ENCODE peak calls at places on chromosomes 4 and X, in ten cellular contexts. One of them, this sample, is unnamed. For H3K9me3, the result is how much of the 10 kb centered on the place peaks cover.

GRCh38 chrX:1481636-1482529 is 29.2 kb upstream of the ASMTL start:
- DNase-seq in stomach: peak
- DNase-seq in breast epithelium: no peak
- DNase-seq in tibial artery: peak
- DNase-seq in heart left ventricle: peak
- DNase-seq in tibial nerve: peak
- DNase-seq in neural progenitor cell: peak
- DNase-seq in A673: peak
- DNase-seq in pancreas: peak
- DNase-seq in body of pancreas: peak
- DNase-seq in this sample: peak

GRCh38 chrX:8632949-8633348 is 99.0 kb downstream of the ANOS1 start:
- DNase-seq in body of pancreas: no peak
- DNase-seq in tibial nerve: no peak
- DNase-seq in A673: peak
- DNase-seq in breast epithelium: no peak
- DNase-seq in heart left ventricle: no peak
- DNase-seq in stomach: no peak
- DNase-seq in pancreas: no peak
- DNase-seq in tibial artery: no peak
- DNase-seq in neural progenitor cell: peak
- DNase-seq in this sample: no peak

GRCh38 chr4:155999743-156000142 is 46.1 kb upstream of the CTSO start:
- DNase-seq in A673: peak
- DNase-seq in heart left ventricle: peak
- DNase-seq in tibial nerve: peak
- DNase-seq in neural progenitor cell: peak
- DNase-seq in stomach: no peak
- DNase-seq in tibial artery: no peak
- DNase-seq in pancreas: no peak
- DNase-seq in body of pancreas: no peak
- DNase-seq in breast epithelium: no peak
- DNase-seq in this sample: peak

GRCh38 chr4:3877236-3877635 is 111.1 kb downstream of the ADRA2C start:
- DNase-seq in tibial artery: no peak
- DNase-seq in neural progenitor cell: no peak
- DNase-seq in heart left ventricle: no peak
- DNase-seq in body of pancreas: no peak
- DNase-seq in breast epithelium: no peak
- DNase-seq in stomach: no peak
- DNase-seq in tibial nerve: no peak
- DNase-seq in A673: no peak
- DNase-seq in pancreas: no peak
- DNase-seq in this sample: no peak

GRCh38 chr4:78032446-78032845 is 24.7 kb upstream of the FRAS1 start:
- DNase-seq in pancreas: no peak
- DNase-seq in breast epithelium: no peak
- DNase-seq in A673: no peak
- DNase-seq in tibial artery: no peak
- DNase-seq in neural progenitor cell: no peak
- DNase-seq in stomach: no peak
- DNase-seq in tibial nerve: no peak
- DNase-seq in heart left ventricle: no peak
- DNase-seq in body of pancreas: no peak
- DNase-seq in this sample: no peak

GRCh38 chr4:109433281-109434006 is at the start of gene SEC24B:
- DNase-seq in body of pancreas: peak
- DNase-seq in tibial nerve: peak
- DNase-seq in A673: peak
- DNase-seq in breast epithelium: peak
- DNase-seq in tibial artery: peak
- DNase-seq in stomach: peak
- DNase-seq in heart left ventricle: peak
- DNase-seq in pancreas: peak
- DNase-seq in neural progenitor cell: peak
- DNase-seq in this sample: peak

GRCh38 chr4:177964061-177964460 is 521.8 kb upstream of the AGA start:
- DNase-seq in stomach: no peak
- DNase-seq in breast epithelium: no peak
- DNase-seq in body of pancreas: no peak
- DNase-seq in heart left ventricle: no peak
- DNase-seq in tibial artery: no peak
- DNase-seq in neural progenitor cell: no peak
- DNase-seq in pancreas: no peak
- DNase-seq in tibial nerve: no peak
- DNase-seq in A673: no peak
- DNase-seq in this sample: no peak

GRCh38 chr4:75513529-75514130 is 573 bp downstream of the RCHY1 start:
- DNase-seq in pancreas: no peak
- DNase-seq in A673: no peak
- DNase-seq in body of pancreas: no peak
- DNase-seq in stomach: no peak
- DNase-seq in tibial artery: no peak
- DNase-seq in tibial nerve: no peak
- DNase-seq in breast epithelium: no peak
- DNase-seq in heart left ventricle: no peak
- DNase-seq in neural progenitor cell: peak
- DNase-seq in this sample: no peak

GRCh38 chrX:91414710-91415109 is 19.9 kb upstream of the PABPC5 start:
- DNase-seq in stomach: no peak
- DNase-seq in neural progenitor cell: peak
- DNase-seq in tibial artery: no peak
- DNase-seq in breast epithelium: no peak
- DNase-seq in A673: peak
- DNase-seq in pancreas: no peak
- DNase-seq in tibial nerve: no peak
- DNase-seq in body of pancreas: peak
- DNase-seq in heart left ventricle: no peak
- DNase-seq in this sample: no peak

GRCh38 chr4:5018096-5018495 is 1.2 kb downstream of the CYTL1 start:
- DNase-seq in tibial nerve: no peak
- DNase-seq in tibial artery: no peak
- DNase-seq in stomach: no peak
- DNase-seq in heart left ventricle: no peak
- DNase-seq in pancreas: no peak
- DNase-seq in neural progenitor cell: no peak
- DNase-seq in body of pancreas: no peak
- DNase-seq in breast epithelium: no peak
- DNase-seq in A673: no peak
- DNase-seq in this sample: no peak
- TF ChIP-seq CTCF in tibial nerve: no peak
- TF ChIP-seq CTCF in tibial artery: no peak
- TF ChIP-seq CTCF in stomach: no peak
- TF ChIP-seq CTCF in heart left ventricle: no peak
- TF ChIP-seq CTCF in pancreas: no peak
- TF ChIP-seq CTCF in neural progenitor cell: peak
- TF ChIP-seq CTCF in body of pancreas: no peak
- TF ChIP-seq CTCF in breast epithelium: no peak
- TF ChIP-seq CTCF in A673: peak
- TF ChIP-seq CTCF in this sample: no peak

DNA sequence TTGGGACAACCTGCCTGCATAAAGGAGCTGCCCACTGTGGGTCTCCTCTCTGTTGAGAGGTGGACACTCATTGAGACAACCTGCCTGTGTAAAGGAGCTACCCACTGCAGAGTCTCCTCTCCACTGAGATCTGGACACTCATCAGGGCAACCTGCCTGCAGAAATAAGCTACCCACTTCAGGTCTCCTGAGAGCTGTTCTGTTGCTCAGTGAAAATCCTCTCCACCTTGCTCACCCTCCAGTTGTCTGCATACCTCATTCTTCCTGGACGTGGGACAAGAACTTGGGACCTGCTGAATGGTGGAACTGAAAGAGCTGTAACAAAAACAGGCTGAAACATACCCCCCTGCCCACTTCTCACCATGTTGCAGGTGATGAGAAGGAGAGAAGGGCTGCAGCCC is 59.9 kb upstream of the CDKN2AIP start:
- DNase-seq in tibial artery: peak
- DNase-seq in body of pancreas: no peak
- DNase-seq in neural progenitor cell: no peak
- DNase-seq in A673: no peak
- DNase-seq in heart left ventricle: no peak
- DNase-seq in pancreas: no peak
- DNase-seq in breast epithelium: no peak
- DNase-seq in tibial nerve: no peak
- DNase-seq in stomach: no peak
- DNase-seq in this sample: no peak
- H3K4me3 ChIP-seq in tibial artery: no peak
- H3K4me3 ChIP-seq in body of pancreas: no peak
- H3K4me3 ChIP-seq in neural progenitor cell: no peak
- H3K4me3 ChIP-seq in A673: no peak
- H3K4me3 ChIP-seq in heart left ventricle: no peak
- H3K4me3 ChIP-seq in pancreas: no peak
- H3K4me3 ChIP-seq in breast epithelium: no peak
- H3K4me3 ChIP-seq in tibial nerve: no peak
- H3K4me3 ChIP-seq in stomach: no peak
- H3K4me3 ChIP-seq in this sample: no peak

GRCh38 chr4:176034936-176035335 is 30.7 kb upstream of the WDR17 start:
- DNase-seq in stomach: no peak
- DNase-seq in tibial artery: no peak
- DNase-seq in pancreas: no peak
- DNase-seq in A673: no peak
- DNase-seq in neural progenitor cell: no peak
- DNase-seq in tibial nerve: no peak
- DNase-seq in body of pancreas: no peak
- DNase-seq in breast epithelium: no peak
- DNase-seq in heart left ventricle: no peak
- DNase-seq in this sample: no peak

GRCh38 chr4:176034498-176034897 is 31.1 kb upstream of the WDR17 start:
- DNase-seq in stomach: no peak
- DNase-seq in tibial artery: no peak
- DNase-seq in neural progenitor cell: peak
- DNase-seq in tibial nerve: no peak
- DNase-seq in body of pancreas: no peak
- DNase-seq in breast epithelium: no peak
- DNase-seq in heart left ventricle: no peak
- DNase-seq in A673: peak
- DNase-seq in pancreas: no peak
- DNase-seq in this sample: no peak

GRCh38 chr4:176036585-176037205 is 28.9 kb upstream of the WDR17 start:
- DNase-seq in A673: no peak
- DNase-seq in pancreas: no peak
- DNase-seq in stomach: no peak
- DNase-seq in heart left ventricle: no peak
- DNase-seq in tibial nerve: no peak
- DNase-seq in neural progenitor cell: no peak
- DNase-seq in body of pancreas: no peak
- DNase-seq in breast epithelium: no peak
- DNase-seq in tibial artery: no peak
- DNase-seq in this sample: no peak

GRCh38 chr4:176042195-176042594 is 23.4 kb upstream of the WDR17 start:
- DNase-seq in heart left ventricle: no peak
- DNase-seq in neural progenitor cell: no peak
- DNase-seq in pancreas: no peak
- DNase-seq in stomach: no peak
- DNase-seq in breast epithelium: no peak
- DNase-seq in body of pancreas: no peak
- DNase-seq in A673: no peak
- DNase-seq in tibial nerve: no peak
- DNase-seq in tibial artery: no peak
- DNase-seq in this sample: no peak

DNA sequence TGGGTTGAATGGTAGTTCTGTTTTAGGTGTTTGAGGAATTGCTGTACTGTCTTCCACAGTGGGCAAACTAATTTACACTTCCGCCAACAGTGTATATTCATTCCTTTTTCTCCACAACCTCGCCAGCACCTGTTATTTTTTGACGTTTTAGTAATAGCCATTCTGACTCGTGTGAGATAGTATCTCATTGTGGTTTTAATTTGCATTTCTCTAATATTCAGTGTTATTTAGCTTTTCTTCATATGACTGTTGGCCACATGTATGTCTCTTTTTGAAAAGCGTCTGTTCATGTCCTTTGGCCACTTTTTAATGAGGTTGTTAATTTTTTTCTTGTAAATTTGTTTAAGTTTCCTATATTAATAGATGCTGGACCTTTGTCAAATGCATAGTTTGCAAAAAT is 26.9 kb upstream of the WDR17 start:
- DNase-seq in stomach: no peak
- DNase-seq in body of pancreas: no peak
- DNase-seq in pancreas: no peak
- DNase-seq in A673: no peak
- DNase-seq in neural progenitor cell: no peak
- DNase-seq in tibial nerve: no peak
- DNase-seq in breast epithelium: no peak
- DNase-seq in heart left ventricle: no peak
- DNase-seq in tibial artery: no peak
- DNase-seq in this sample: no peak
- H3K9me3 ChIP-seq in stomach: under half
- H3K9me3 ChIP-seq in body of pancreas: under half
- H3K9me3 ChIP-seq in pancreas: under half
- H3K9me3 ChIP-seq in A673: under half
- H3K9me3 ChIP-seq in neural progenitor cell: under half
- H3K9me3 ChIP-seq in tibial nerve: under half
- H3K9me3 ChIP-seq in breast epithelium: under half
- H3K9me3 ChIP-seq in heart left ventricle: under half
- H3K9me3 ChIP-seq in tibial artery: under half
- H3K9me3 ChIP-seq in this sample: under half

GRCh38 chrX:30065226-30065625 is 150.1 kb upstream of the MAGEB2 start:
- DNase-seq in neural progenitor cell: no peak
- DNase-seq in heart left ventricle: no peak
- DNase-seq in body of pancreas: no peak
- DNase-seq in tibial artery: no peak
- DNase-seq in pancreas: no peak
- DNase-seq in stomach: no peak
- DNase-seq in tibial nerve: no peak
- DNase-seq in breast epithelium: no peak
- DNase-seq in A673: no peak
- DNase-seq in this sample: no peak

DNA sequence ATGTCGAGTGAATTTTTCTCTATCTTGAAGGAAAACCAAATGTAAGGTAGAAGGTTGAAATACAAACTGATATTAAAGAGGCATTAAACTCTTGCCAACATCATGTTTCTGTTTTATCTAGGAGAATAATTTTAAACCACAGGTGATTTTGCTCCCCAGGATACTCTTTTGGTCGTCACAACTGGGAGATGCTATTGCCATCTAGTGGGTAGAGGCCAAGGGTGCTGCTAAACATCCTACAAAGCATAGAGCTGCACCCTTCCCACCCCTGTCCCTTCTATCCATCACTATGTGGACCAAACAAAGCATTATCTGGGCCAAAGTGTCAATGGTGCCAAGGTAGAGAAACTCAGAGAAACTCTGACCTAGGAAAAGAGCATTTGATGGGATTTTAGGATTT is 154.6 kb upstream of the MAGEB2 start:
- DNase-seq in pancreas: no peak
- DNase-seq in tibial artery: no peak
- DNase-seq in body of pancreas: no peak
- DNase-seq in stomach: no peak
- DNase-seq in neural progenitor cell: peak
- DNase-seq in A673: peak
- DNase-seq in heart left ventricle: no peak
- DNase-seq in breast epithelium: no peak
- DNase-seq in tibial nerve: no peak
- DNase-seq in this sample: peak
- TF ChIP-seq CTCF in pancreas: no peak
- TF ChIP-seq CTCF in tibial artery: no peak
- TF ChIP-seq CTCF in body of pancreas: no peak
- TF ChIP-seq CTCF in stomach: no peak
- TF ChIP-seq CTCF in neural progenitor cell: peak
- TF ChIP-seq CTCF in A673: peak
- TF ChIP-seq CTCF in heart left ventricle: peak
- TF ChIP-seq CTCF in breast epithelium: no peak
- TF ChIP-seq CTCF in tibial nerve: no peak
- TF ChIP-seq CTCF in this sample: peak

This sample was measured in Caco-2.